ENCODE peak calls at places on chromosomes 7 and 10, in five cellular contexts. D, K, C, I and A are unnamed samples.

GRCh38 chr10:88512599-88512998 is 70.5 kb downstream of the RNLS start:
- DNase-seq in D (no peak), K (no peak), C (no peak), I (no peak), A (no peak)

GRCh38 chr10:86650151-86650550 is 4.2 kb upstream of the OPN4 start:
- DNase-seq in D (no peak), K (no peak), C (no peak), I (peak), A (no peak)

GRCh38 chr7:132618956-132619305 is 42.7 kb upstream of the PLXNA4 start:
- DNase-seq in D (no peak), K (no peak), C (no peak), I (no peak), A (peak)

GRCh38 chr10:48814933-48815332 is 124.7 kb downstream of the LRRC18 start:
- DNase-seq in D (no peak), K (no peak), C (no peak), I (no peak), A (no peak)

GRCh38 chr7:155263051-155263450 is 34.6 kb upstream of the INSIG1 start:
- DNase-seq in D (no peak), K (no peak), C (no peak), I (no peak), A (no peak)

GRCh38 chr7:4015371-4015770 is 666.7 kb upstream of the FOXK1 start:
- DNase-seq in D (no peak), K (no peak), C (no peak), I (no peak), A (no peak)

GRCh38 chr7:9083837-9084236 is 650.4 kb downstream of the NXPH1 start:
- DNase-seq in D (no peak), K (no peak), C (peak), I (no peak), A (no peak)

GRCh38 chr7:5774136-5774535 is 7.3 kb downstream of the RNF216 start:
- DNase-seq in D (no peak), K (no peak), C (no peak), I (no peak), A (no peak)

DNA sequence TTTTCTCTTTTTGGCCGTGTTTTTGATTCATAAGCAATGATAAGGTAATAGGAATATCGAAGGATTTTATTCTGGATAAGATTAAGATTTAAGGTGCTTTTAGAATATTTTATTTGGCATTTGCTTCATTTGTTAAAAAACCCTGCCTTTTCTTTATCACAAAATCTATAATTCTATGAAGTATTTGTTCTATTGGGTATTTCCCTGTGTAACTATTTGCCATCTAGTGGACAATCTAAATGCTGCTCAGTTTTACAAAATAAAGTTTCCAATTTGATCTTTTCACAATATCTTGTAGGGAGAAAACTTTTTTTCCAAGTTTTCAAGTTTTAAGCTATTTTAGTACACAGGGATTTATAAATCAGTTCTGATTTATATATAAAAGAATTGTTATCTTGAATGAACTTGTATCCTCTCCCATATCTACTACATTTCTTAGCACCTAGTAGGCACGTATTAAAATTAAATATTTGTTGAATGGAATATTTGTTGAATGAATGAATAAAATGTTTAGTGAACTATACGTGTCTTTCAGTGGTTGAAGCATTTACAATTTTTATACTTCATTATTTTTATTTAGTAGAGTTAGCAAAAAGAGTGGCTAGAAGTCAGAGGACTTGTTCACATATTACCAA is 26.5 kb downstream of the ANKRD7 start:
- DNase-seq in D (no peak), K (no peak), C (no peak), I (no peak), A (no peak)
- H3K4ac ChIP-seq in D (no peak), K (no peak), C (no peak), I (no peak), A (no peak)

DNA sequence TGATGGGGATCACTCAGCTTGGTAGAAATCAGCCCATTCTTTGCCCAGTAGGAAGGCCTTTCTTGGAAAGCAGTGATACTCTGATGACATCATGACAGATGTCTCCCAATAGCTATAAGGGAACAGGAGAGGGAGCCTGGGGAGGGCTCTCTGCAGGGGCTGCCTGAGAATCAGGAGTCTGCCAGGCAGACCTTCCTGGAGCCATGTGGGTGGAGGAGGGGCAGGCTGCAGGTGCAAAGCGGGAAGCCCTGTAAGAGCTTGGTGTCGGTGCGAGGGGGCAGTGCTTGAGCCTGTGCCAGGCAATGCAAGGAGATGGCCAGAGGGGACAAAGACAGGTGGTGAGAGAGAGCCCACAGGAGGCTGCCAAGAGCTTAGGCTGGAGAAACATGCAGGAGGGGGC is 5.0 kb upstream of the TNS3 start:
- DNase-seq in D (no peak), K (no peak), C (no peak), I (no peak), A (no peak)
- H2AK5ac ChIP-seq in D (no peak), K (peak), C (no peak), I (no peak), A (peak)

GRCh38 chr10:54681136-54681535 is 119.9 kb downstream of the PCDH15 start:
- DNase-seq in D (no peak), K (no peak), C (no peak), I (no peak), A (no peak)

DNA sequence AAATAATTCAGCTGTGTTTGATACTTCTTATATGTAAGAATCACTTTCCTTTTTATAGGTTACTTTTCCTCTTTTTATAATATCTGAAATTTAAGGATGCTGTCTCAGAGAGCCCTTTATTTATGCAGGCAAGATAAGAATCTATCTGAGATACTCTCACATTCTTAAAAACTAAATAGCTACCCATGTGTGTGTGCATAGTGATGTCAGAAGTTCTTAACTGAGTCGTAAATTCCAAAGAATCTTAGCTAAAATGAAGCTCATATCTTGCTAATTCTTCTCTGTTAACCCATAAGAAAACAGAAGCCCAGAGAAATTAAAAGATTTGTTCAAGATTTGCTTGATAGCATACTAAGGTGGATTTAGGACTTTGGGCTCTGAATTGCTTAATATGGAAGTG is 118.5 kb downstream of the PCDH15 start:
- DNase-seq in D (no peak), K (no peak), C (no peak), I (no peak), A (no peak)
- H2BK12ac ChIP-seq in D (no peak), K (no peak), C (no peak), I (no peak), A (no peak)

GRCh38 chr7:20624666-20625385 is 9.4 kb downstream of the ABCB5 start:
- DNase-seq in D (no peak), K (no peak), C (peak), I (no peak), A (no peak)
- H3K4ac ChIP-seq in D (no peak), K (no peak), C (no peak), I (no peak), A (no peak)

DNA sequence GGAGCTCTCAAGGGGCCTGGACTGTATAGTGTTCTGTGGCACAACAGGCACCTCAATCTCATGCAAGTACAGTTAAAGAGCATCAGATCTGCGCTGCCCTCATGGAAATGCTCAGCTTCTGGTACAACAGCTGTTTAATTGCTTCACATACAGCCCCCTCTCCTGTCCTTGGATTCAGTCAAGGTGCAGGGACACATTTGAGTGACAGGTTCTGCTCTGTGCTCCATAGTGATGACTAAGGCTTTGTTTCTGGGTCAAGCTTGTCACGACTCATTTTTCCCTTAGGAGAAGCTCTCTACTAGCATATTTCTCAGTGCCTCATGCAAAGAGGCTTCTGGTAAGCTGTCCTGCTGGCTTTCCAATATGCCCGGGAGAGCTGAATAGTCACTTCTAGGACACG is 26.8 kb upstream of the MYO3A start:
- DNase-seq in D (no peak), K (no peak), C (no peak), I (no peak), A (no peak)
- H2AK5ac ChIP-seq in D (peak), K (no peak), C (no peak), I (no peak), A (no peak)

GRCh38 chr7:157664034-157664433 is 327.2 kb downstream of the DNAJB6 start:
- DNase-seq in D (no peak), K (no peak), C (no peak), I (no peak), A (no peak)
- H2BK12ac ChIP-seq in D (no peak), K (no peak), C (no peak), I (no peak), A (no peak)

GRCh38 chr7:44754802-44755697 is 6.4 kb downstream of the ZMIZ2 start:
- DNase-seq in D (no peak), K (no peak), C (no peak), I (no peak), A (no peak)
- H3K4ac ChIP-seq in D (peak), K (no peak), C (no peak), I (no peak), A (peak)

GRCh38 chr10:104348601-104349000 is 5.0 kb upstream of the CFAP58 start:
- DNase-seq in D (no peak), K (peak), C (no peak), I (no peak), A (no peak)
- H2AK5ac ChIP-seq in D (no peak), K (no peak), C (no peak), I (no peak), A (no peak)

GRCh38 chr10:52900564-52900963 is 128.0 kb upstream of the MBL2 start:
- DNase-seq in D (no peak), K (no peak), C (no peak), I (no peak), A (no peak)
- H2BK12ac ChIP-seq in D (no peak), K (no peak), C (no peak), I (no peak), A (no peak)